ENCODE peak calls at places on chromosomes 6 and 20, in six cellular contexts. D is NCI-H2029 treated with DMSO at 0.1 percent for 48 hours, M is left colon, C is renal cortical epithelial cell, A is cardiac muscle cell, Q is LoVo. L is an unnamed sample.

GRCh38 chr6:158037771-158038170 is 56.1 kb downstream of the SYNJ2 start:
- DNase-seq in D (no peak), M (no peak), C (no peak), A (no peak), Q (no peak), L (no peak)

GRCh38 chr20:37796121-37796520 is 102.3 kb downstream of the CTNNBL1 start:
- DNase-seq in D (no peak), M (no peak), C (no peak), A (peak), Q (no peak), L (no peak)

GRCh38 chr20:19212524-19213502 is at the start of gene SLC24A3:
- DNase-seq in D (no peak), M (peak), C (no peak), A (peak), Q (no peak), L (no peak)

GRCh38 chr20:49497217-49497560 is 14.7 kb upstream of the KCNB1 start:
- DNase-seq in D (no peak), M (no peak), C (no peak), A (peak), Q (no peak), L (no peak)

GRCh38 chr20:62539646-62540045 is 63.9 kb upstream of the GATA5 start:
- DNase-seq in D (no peak), M (peak), C (no peak), A (no peak), Q (no peak), L (no peak)

GRCh38 chr20:36399147-36399968 is 93.2 kb downstream of the DLGAP4 start:
- DNase-seq in D (no peak), M (no peak), C (peak), A (peak), Q (peak), L (no peak)

GRCh38 chr6:6978731-6979130 is 129.0 kb upstream of the RREB1 start:
- DNase-seq in D (no peak), M (no peak), C (no peak), A (no peak), Q (no peak), L (no peak)

GRCh38 chr20:48919882-48920526 is 1.5 kb upstream of the ARFGEF2 start:
- DNase-seq in D (no peak), M (peak), C (no peak), A (no peak), Q (no peak), L (no peak)

GRCh38 chr20:31751126-31751525 is 12.0 kb downstream of the TPX2 start:
- DNase-seq in D (no peak), M (no peak), C (peak), A (peak), Q (no peak), L (peak)

GRCh38 chr6:37868447-37868825 is 48.9 kb downstream of the ZFAND3 start:
- DNase-seq in D (no peak), M (no peak), C (peak), A (peak), Q (no peak), L (peak)

L was measured in fibroblast of the aortic adventitia.